ENCODE peak calls at places on chromosome 13, in eight cellular contexts. A, X, P, G, E, V, W and M are unnamed samples.

GRCh38 chr13:25632166-25632888 is 260.6 kb downstream of the ATP8A2 start:
- DNase-seq in W (no peak), V (no peak), A (no peak), G (no peak), E (no peak), X (no peak), P (no peak), M (no peak)

GRCh38 chr13:63190742-63191141 is 1775.1 kb upstream of the PCDH20 start:
- DNase-seq in A (peak; percentile 92), P (no peak), V (no peak), E (no peak), G (no peak), X (no peak), W (no peak), M (no peak)

GRCh38 chr13:44128522-44128921 is 245.1 kb upstream of the SERP2 start:
- DNase-seq in V (no peak), P (peak; percentile 52), G (no peak), W (no peak), X (no peak), A (peak; percentile 60), E (no peak), M (no peak)

GRCh38 chr13:77000475-77000874 is 8.6 kb downstream of the CLN5 start:
- DNase-seq in P (no peak), X (no peak), A (no peak), G (no peak), V (no peak), W (no peak), E (no peak), M (no peak)

GRCh38 chr13:102677122-102677521 is 17.7 kb downstream of the METTL21C start:
- DNase-seq in X (no peak), A (no peak), G (no peak), V (no peak), P (no peak), W (no peak), E (no peak), M (no peak)

GRCh38 chr13:101529419-101529818 is 76.9 kb downstream of the ITGBL1 start:
- DNase-seq in G (peak; percentile 81), A (peak; percentile 90), P (no peak), X (no peak), E (no peak), V (no peak), W (no peak), M (no peak)

GRCh38 chr13:92806215-92806614 is 420.4 kb upstream of the GPC6 start:
- DNase-seq in E (no peak), V (no peak), A (peak; percentile 26), W (no peak), P (no peak), X (no peak), G (no peak), M (no peak)

GRCh38 chr13:76522083-76522755 is 364.0 kb downstream of the KCTD12 start:
- DNase-seq in A (peak; percentile 32), X (peak; percentile 32), E (no peak), P (no peak), W (no peak), G (peak; percentile 43), V (no peak), M (no peak)

GRCh38 chr13:50911051-50911690 is 1.6 kb downstream of the RNASEH2B start:
- DNase-seq in P (no peak), W (no peak), E (no peak), X (no peak), A (peak; percentile 7), V (no peak), G (peak; percentile 18), M (no peak)

GRCh38 chr13:64482373-64482772 is 2747.8 kb downstream of the PCDH9 start:
- DNase-seq in G (no peak), W (no peak), X (no peak), A (no peak), P (no peak), E (no peak), V (no peak), M (no peak)

GRCh38 chr13:46134961-46135522 is 30.2 kb upstream of the CPB2 start:
- DNase-seq in V (no peak), W (no peak), E (no peak), P (no peak), A (peak; percentile 23), X (no peak), G (peak; percentile 93), M (no peak)

GRCh38 chr13:24208314-24208713 is 47.8 kb downstream of the SPATA13 start:
- DNase-seq in P (no peak), E (no peak), X (no peak), W (no peak), G (peak; percentile 67), V (no peak), A (peak; percentile 90), M (no peak)

GRCh38 chr13:25420161-25420560 is 48.4 kb downstream of the ATP8A2 start:
- DNase-seq in A (no peak), W (no peak), G (no peak), X (no peak), V (no peak), E (no peak), P (no peak), M (no peak)

GRCh38 chr13:37442996-37443395 is 155.6 kb downstream of the POSTN start:
- DNase-seq in P (no peak), A (no peak), E (no peak), W (no peak), V (no peak), G (no peak), X (no peak), M (no peak)

GRCh38 chr13:40502236-40502635 is 164.2 kb downstream of the FOXO1 start:
- DNase-seq in X (no peak), P (no peak), E (no peak), G (peak; percentile 29), V (no peak), W (no peak), A (peak; percentile 71), M (no peak)

GRCh38 chr13:66714795-66715194 is 515.3 kb downstream of the PCDH9 start:
- DNase-seq in G (no peak), P (no peak), X (no peak), W (no peak), V (no peak), E (no peak), A (no peak), M (no peak)

GRCh38 chr13:87893186-87893585 is 222.0 kb downstream of the SLITRK5 start:
- DNase-seq in X (no peak), W (no peak), A (no peak), G (no peak), P (no peak), V (no peak), E (no peak), M (no peak)

GRCh38 chr13:48156466-48156865 is 61.6 kb upstream of the MED4 start:
- DNase-seq in P (no peak), X (peak; percentile 89), A (no peak), W (no peak), E (no peak), V (peak; percentile 71), G (peak; percentile 47), M (peak; percentile 63)

GRCh38 chr13:44354884-44355283 is 18.7 kb upstream of the SERP2 start:
- DNase-seq in W (no peak), V (no peak), G (no peak), X (no peak), P (no peak), E (no peak), A (no peak), M (no peak)

GRCh38 chr13:66859078-66859477 is 371.1 kb downstream of the PCDH9 start:
- DNase-seq in P (no peak), V (no peak), G (no peak), A (no peak), X (no peak), W (no peak), E (no peak), M (no peak)

GRCh38 chr13:106635616-106636015 is 67.7 kb upstream of the ARGLU1 start:
- DNase-seq in E (no peak), W (no peak), A (no peak), V (no peak), P (no peak), G (no peak), X (no peak), M (no peak)
- H3K4me1 ChIP-seq in E (no peaks in the 10 kb centered on the region), W (no peaks in the 10 kb centered on the region), A (no peaks in the 10 kb centered on the region), V (no peaks in the 10 kb centered on the region), P (peaks cover 26% of the 10 kb centered on the region), G (no peaks in the 10 kb centered on the region), X (no peaks in the 10 kb centered on the region), M (no peaks in the 10 kb centered on the region)

GRCh38 chr13:80297094-80297493 is 43.8 kb downstream of the SPRY2 start:
- DNase-seq in X (no peak), V (no peak), A (no peak), P (no peak), G (no peak), E (no peak), W (no peak), M (no peak)

GRCh38 chr13:80299046-80299445 is 41.9 kb downstream of the SPRY2 start:
- DNase-seq in V (no peak), E (no peak), P (no peak), A (no peak), G (no peak), W (no peak), X (no peak), M (no peak)

GRCh38 chr13:80297503-80297902 is 43.4 kb downstream of the SPRY2 start:
- DNase-seq in V (no peak), E (no peak), W (no peak), X (no peak), P (no peak), G (no peak), A (no peak), M (no peak)

DNA sequence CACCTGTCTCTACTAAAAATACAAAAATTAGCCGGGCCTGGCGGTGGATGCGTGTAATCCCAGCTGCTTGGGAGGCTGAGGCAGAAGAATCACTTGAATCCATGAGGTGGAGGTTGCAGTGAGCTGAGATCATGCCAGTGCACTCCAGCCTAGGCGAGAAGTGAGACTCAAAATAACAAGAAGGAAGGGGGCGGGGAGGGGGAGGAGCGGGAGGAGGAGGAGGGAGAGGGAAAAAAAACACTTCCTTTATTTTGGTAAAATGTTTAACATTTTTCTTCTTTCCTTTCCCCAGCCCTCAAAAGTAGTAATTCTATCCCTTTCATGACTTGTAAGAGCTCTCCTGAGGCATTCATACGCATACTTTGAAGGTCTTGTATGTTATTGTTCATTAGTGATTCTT is 44.3 kb downstream of the SPRY2 start:
- DNase-seq in X (no peak), A (no peak), E (no peak), P (no peak), W (no peak), G (no peak), V (no peak), M (no peak)
- H3K27ac ChIP-seq in X (no peak overlapping the region), A (no peak overlapping the region), E (no peak overlapping the region), P (no peak overlapping the region), W (no peak overlapping the region), G (no peak overlapping the region), V (no peak overlapping the region), M (no peak overlapping the region)

GRCh38 chr13:57672168-57672567 is 40.6 kb downstream of the PCDH17 start:
- DNase-seq in A (no peak), P (no peak), V (no peak), X (no peak), W (no peak), G (no peak), E (no peak), M (no peak)
- H3K4me3 ChIP-seq in A (no peak overlapping the region), P (no peak overlapping the region), V (no peak overlapping the region), X (no peak overlapping the region), W (no peak overlapping the region), G (no peak overlapping the region), E (no peak overlapping the region), M (no peak overlapping the region)

DNA sequence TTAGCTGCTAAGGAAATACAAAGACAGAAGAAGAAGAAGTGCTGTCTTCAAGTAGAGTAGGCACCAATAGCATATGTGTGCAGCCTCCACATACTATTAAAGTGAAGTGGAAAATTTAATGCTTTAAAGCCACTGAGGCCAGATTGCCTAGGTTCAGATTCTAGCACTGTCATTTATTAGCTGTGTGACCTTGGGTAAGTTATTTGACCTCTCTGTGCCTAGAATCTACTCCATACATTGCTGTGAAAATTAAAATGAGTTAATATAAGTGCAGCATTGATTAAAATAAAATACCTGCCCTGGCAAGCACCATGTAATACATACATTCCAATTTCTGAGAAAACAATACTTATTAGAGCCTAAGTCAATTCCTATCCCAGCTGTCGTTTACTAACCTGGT is 110.5 kb downstream of the FRY start:
- DNase-seq in W (no peak), P (no peak), A (no peak), X (no peak), E (no peak), G (no peak), V (no peak), M (no peak)
- H3K4me1 ChIP-seq in W (no peaks in the 10 kb centered on the region), P (peaks cover 12% of the 10 kb centered on the region), A (peaks cover 2% of the 10 kb centered on the region), X (no peaks in the 10 kb centered on the region), E (no peaks in the 10 kb centered on the region), G (peaks cover 20% of the 10 kb centered on the region), V (no peaks in the 10 kb centered on the region), M (no peaks in the 10 kb centered on the region)